ENCODE peak calls at places on chromosomes 2 and 18, in four cellular contexts. P is GM12865, V is AG09309, K is heart left ventricle. B is an unnamed sample.

GRCh38 chr18:47915930-47916329 is 14.5 kb downstream of the SMAD2 start:
- DNase-seq in P (no peak), V (no peak), K (no peak), B (no peak)

GRCh38 chr2:203790134-203790533 is 77.4 kb upstream of the CTLA4 start:
- DNase-seq in P (no peak), V (no peak), K (no peak), B (no peak)

GRCh38 chr2:120910956-120911951 is 175.6 kb downstream of the GLI2 start:
- DNase-seq in P (no peak), V (no peak), K (no peak), B (no peak)

GRCh38 chr2:176584333-176584732 is 315.1 kb downstream of the MTX2 start:
- DNase-seq in P (no peak), V (no peak), K (no peak), B (no peak)

GRCh38 chr18:24300703-24301102 is 96.9 kb downstream of the OSBPL1A start:
- DNase-seq in P (no peak), V (no peak), K (no peak), B (no peak)

GRCh38 chr2:151251012-151251411 is 10.7 kb downstream of the RBM43 start:
- DNase-seq in P (no peak), V (peak), K (no peak), B (no peak)

GRCh38 chr18:48623468-48624220 is 84.8 kb downstream of the CTIF start:
- DNase-seq in P (no peak), V (peak), K (no peak), B (no peak)

GRCh38 chr2:119659601-119660342 is 19.2 kb upstream of the TMEM177 start:
- DNase-seq in P (peak), V (no peak), K (no peak), B (no peak)

GRCh38 chr2:234691226-234691600 is 194.3 kb upstream of the ARL4C start:
- DNase-seq in P (no peak), V (no peak), K (no peak), B (no peak)

GRCh38 chr2:216170362-216170761 is 61.2 kb downstream of the XRCC5 start:
- DNase-seq in P (no peak), V (no peak), K (no peak), B (no peak)

GRCh38 chr2:160970052-160970846 is 190.0 kb upstream of the TANK start:
- DNase-seq in P (peak), V (peak), K (no peak), B (no peak)

GRCh38 chr2:228344531-228344930 is 163.0 kb upstream of the SPHKAP start:
- DNase-seq in P (no peak), V (no peak), K (no peak), B (no peak)

GRCh38 chr2:156334496-156335478 is 2.3 kb upstream of the NR4A2 start:
- DNase-seq in P (peak), V (peak), K (peak), B (no peak)

GRCh38 chr2:230935132-230935435 is 10.0 kb upstream of the GPR55 start:
- DNase-seq in P (no peak), V (no peak), K (no peak), B (no peak)

GRCh38 chr2:227661019-227661726 is 5.4 kb upstream of the SCYGR5 start:
- DNase-seq in P (no peak), V (no peak), K (no peak), B (no peak)

GRCh38 chr2:39689876-39690275 is 24.2 kb downstream of the TMEM178A start:
- DNase-seq in P (no peak), V (no peak), K (no peak), B (no peak)

GRCh38 chr2:238493880-238494572 is 67.3 kb downstream of the ASB1 start:
- DNase-seq in P (peak), V (no peak), K (no peak), B (peak)

GRCh38 chr2:121200011-121200347 is 85.0 kb downstream of the TFCP2L1 start:
- DNase-seq in P (no peak), V (no peak), K (no peak), B (no peak)

GRCh38 chr2:158481116-158481515 is 24.4 kb downstream of the PKP4 start:
- DNase-seq in P (no peak), V (no peak), K (no peak), B (no peak)

GRCh38 chr18:78742346-78742745 is 237.3 kb upstream of the SALL3 start:
- DNase-seq in P (no peak), V (no peak), K (no peak), B (no peak)

GRCh38 chr18:75346671-75347070 is 80.8 kb downstream of the SMIM21 start:
- DNase-seq in P (no peak), V (no peak), K (no peak), B (no peak)

GRCh38 chr2:168457177-168457905 is 1.3 kb downstream of the CERS6 start:
- DNase-seq in P (peak), V (no peak), K (no peak), B (peak)

GRCh38 chr2:133569416-133569815 is 1.2 kb upstream of the NCKAP5 start:
- DNase-seq in P (no peak), V (no peak), K (no peak), B (no peak)

GRCh38 chr2:180990337-180990736 is 9.9 kb downstream of the UBE2E3 start:
- DNase-seq in P (no peak), V (no peak), K (no peak), B (no peak)

GRCh38 chr2:191894681-191895147 is 47.8 kb upstream of the CAVIN2 start:
- DNase-seq in P (no peak), V (peak), K (no peak), B (no peak)

GRCh38 chr2:190615555-190616200 is 33.2 kb upstream of the NAB1 start:
- DNase-seq in P (no peak), V (no peak), K (no peak), B (no peak)

GRCh38 chr18:48050176-48050575 is 119.7 kb upstream of the SMAD2 start:
- DNase-seq in P (no peak), V (no peak), K (no peak), B (no peak)

GRCh38 chr2:8489221-8489620 is 192.6 kb upstream of the ID2 start:
- DNase-seq in P (no peak), V (no peak), K (no peak), B (no peak)

GRCh38 chr2:172282944-172283343 is 144.4 kb upstream of the ITGA6 start:
- DNase-seq in P (no peak), V (peak), K (no peak), B (no peak)

GRCh38 chr2:155442755-155443372 is 744.4 kb downstream of the KCNJ3 start:
- DNase-seq in P (no peak), V (no peak), K (no peak), B (no peak)

GRCh38 chr2:21694079-21694478 is 570.3 kb downstream of the TDRD15 start:
- DNase-seq in P (no peak), V (no peak), K (no peak), B (no peak)

GRCh38 chr2:128437181-128437520 is 118.5 kb upstream of the HS6ST1 start:
- DNase-seq in P (no peak), V (no peak), K (no peak), B (no peak)

GRCh38 chr2:121075641-121076500 is 209.1 kb downstream of the TFCP2L1 start:
- DNase-seq in P (no peak), V (no peak), K (no peak), B (no peak)

GRCh38 chr2:112814278-112814677 is 22.3 kb downstream of the IL1B start:
- DNase-seq in P (no peak), V (no peak), K (no peak), B (no peak)

DNA sequence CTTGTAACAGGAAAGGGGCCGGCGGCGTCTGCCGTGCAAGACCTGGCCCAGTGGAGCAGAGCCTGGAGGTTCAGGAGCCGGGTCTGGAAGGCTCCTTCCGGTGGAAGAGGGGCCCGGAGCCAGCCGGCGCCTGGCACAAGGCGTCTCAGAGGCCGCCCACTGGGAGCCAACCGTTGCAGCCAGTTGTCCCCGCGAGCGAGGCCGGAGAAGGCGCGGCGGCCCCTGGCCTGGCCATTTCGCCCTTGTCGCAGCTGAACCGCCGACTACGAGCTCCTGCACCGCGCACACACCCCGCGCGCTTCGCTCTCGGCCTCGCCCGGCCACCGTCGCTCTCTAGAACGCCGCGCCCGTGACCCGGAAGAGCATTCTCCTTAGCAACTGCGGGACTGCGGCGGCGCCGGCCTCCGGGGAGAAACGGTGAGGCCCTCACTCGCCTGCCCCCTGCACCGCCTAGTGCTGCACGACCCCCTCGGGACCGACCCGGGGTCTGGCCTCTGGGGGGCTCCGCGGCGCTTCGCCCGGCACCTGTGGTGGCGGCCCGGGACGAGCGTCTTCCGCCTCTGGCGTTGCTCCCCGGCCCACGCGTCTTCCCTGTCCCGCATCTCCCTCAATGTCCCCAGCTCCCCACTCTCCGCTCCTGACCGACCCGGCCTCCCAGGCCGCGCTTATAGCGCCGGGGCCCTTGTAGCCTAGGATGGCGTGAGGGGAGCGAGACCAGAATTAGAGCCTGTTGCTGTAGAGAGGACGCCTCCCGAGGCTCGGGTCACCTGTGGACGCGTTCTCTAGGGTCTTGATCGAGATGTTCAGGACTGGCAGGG is at the start of gene DIS3L2:
- DNase-seq in P (peak), V (no peak), K (peak), B (peak)
- TF ChIP-seq CTCF in P (no peak), V (no peak), K (no peak), B (no peak)

GRCh38 chr2:241882090-241882625 is 12.6 kb downstream of the RTP5 start:
- DNase-seq in P (peak), V (no peak), K (peak), B (peak)
- TF ChIP-seq CTCF in P (peak), V (no peak), K (no peak), B (peak)

DNA sequence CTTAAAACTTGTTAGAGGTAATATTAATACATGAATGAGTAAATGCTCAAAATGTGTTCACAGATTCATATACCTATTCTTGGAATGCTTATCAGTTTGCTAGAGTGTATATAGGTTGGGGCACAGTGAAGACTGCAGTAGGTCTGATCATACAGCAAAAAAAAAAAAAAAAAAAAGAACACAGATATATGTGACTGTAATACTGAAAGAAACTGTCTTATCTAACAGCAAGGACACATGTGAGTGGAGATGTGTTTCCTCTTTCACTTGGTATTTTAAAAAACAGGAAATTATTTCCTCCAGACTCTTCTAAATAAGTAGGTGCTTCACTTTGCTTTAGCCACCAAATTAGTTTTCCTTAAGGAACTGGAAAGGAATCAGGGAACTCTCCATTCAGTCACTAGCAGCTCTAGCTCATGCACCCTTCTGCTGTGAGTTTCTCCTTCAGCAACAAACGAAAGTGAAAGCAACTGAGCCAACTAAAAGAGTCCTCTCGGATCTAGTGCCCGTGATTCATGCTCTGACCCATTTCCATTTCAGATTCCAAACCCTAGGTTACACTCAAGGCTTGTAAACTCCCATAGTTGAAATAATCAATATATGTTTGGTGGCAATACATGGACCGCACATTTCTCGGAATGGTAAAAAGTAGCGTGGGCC is 98.5 kb downstream of the DSEL start:
- DNase-seq in P (peak), V (no peak), K (no peak), B (peak)
- TF ChIP-seq CTCF in P (no peak), V (no peak), K (no peak), B (no peak)

GRCh38 chr18:12406376-12407111 is 1.2 kb upstream of the PRELID3A start:
- DNase-seq in P (no peak), V (no peak), K (no peak), B (no peak)

GRCh38 chr18:12410121-12410520 is 2.4 kb downstream of the PRELID3A start:
- DNase-seq in P (no peak), V (no peak), K (no peak), B (no peak)

GRCh38 chr18:12408247-12408869 is 629 bp downstream of the PRELID3A start:
- DNase-seq in P (peak), V (no peak), K (no peak), B (no peak)

GRCh38 chr18:12411456-12411855 is 3.7 kb downstream of the PRELID3A start:
- DNase-seq in P (no peak), V (no peak), K (no peak), B (no peak)

DNA sequence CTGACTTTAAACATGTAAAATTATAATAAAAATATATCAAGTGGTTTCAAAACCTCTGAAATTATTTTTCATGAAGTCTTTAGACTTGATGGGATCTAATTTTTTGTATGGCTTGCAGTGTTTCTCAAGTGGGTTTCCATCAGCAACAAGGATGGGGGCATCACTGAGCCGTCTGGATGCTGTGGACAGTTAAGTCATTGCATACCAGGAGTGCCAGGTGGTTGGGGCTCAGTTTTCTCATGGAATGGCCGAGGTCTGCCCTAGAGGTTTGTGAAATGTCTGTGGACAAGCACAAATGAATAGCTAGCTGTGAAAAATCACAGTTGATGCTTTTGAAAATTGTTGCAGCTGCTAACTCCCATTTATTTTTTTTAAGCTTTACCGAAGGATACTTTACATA is 1.7 kb downstream of the PRELID3A start:
- DNase-seq in P (no peak), V (no peak), K (no peak), B (no peak)
- TF ChIP-seq CTCF in P (no peak), V (no peak), K (no peak), B (no peak)

DNA sequence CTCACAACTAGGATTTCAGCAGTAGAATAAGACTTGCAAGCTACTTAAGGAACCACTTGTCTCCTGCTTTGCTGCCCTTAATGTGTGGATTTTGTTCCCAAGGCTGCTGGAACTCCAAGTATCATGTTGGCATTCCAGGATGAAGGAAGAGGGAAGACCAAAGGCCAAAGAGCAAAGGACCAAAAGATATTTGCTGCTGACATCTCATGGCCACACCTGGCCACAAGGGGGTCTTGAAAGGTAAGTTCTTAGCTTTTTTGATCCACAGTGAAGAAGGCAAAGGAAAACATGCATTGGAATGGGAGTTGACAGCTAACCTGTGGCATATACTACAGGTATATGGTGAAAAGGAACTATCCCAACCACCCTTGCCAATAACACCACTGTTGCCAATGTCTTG is 3.9 kb upstream of the MATN3 start:
- DNase-seq in P (no peak), V (no peak), K (no peak), B (no peak)
- TF ChIP-seq CTCF in P (no peak), V (no peak), K (no peak), B (no peak)

GRCh38 chr18:8830067-8831060 is 125.0 kb downstream of the MTCL1 start:
- DNase-seq in P (no peak), V (no peak), K (no peak), B (no peak)

GRCh38 chr18:8828798-8829197 is 123.4 kb downstream of the MTCL1 start:
- DNase-seq in P (no peak), V (no peak), K (no peak), B (no peak)

GRCh38 chr18:8828300-8828699 is 122.9 kb downstream of the MTCL1 start:
- DNase-seq in P (no peak), V (no peak), K (no peak), B (no peak)

GRCh38 chr18:8833480-8833879 is 128.1 kb downstream of the MTCL1 start:
- DNase-seq in P (no peak), V (no peak), K (no peak), B (no peak)

GRCh38 chr18:8831531-8831930 is 126.2 kb downstream of the MTCL1 start:
- DNase-seq in P (no peak), V (no peak), K (no peak), B (no peak)
- TF ChIP-seq CTCF in P (no peak), V (no peak), K (no peak), B (no peak)

B was measured in GM10248.